ENCODE peak calls at places on chromosome 6, in four cellular contexts. P, R, L and N are unnamed samples.

GRCh38 chr6:124008689-124009371 is 205.2 kb downstream of the NKAIN2 start:
- DNase-seq in P (no peak), R (no peak), L (no peak), N (no peak)

GRCh38 chr6:78345882-78346281 is 521.5 kb upstream of the IRAK1BP1 start:
- DNase-seq in P (no peak), R (no peak), L (no peak), N (no peak)

GRCh38 chr6:115514656-115515055 is 546.0 kb downstream of the FRK start:
- DNase-seq in P (no peak), R (no peak), L (no peak), N (no peak)

GRCh38 chr6:112337209-112337638 is 9.9 kb upstream of the RFPL4B start:
- DNase-seq in P (peak), R (peak), L (no peak), N (no peak)

GRCh38 chr6:125810435-125810834 is 19.7 kb downstream of the NCOA7 start:
- DNase-seq in P (no peak), R (no peak), L (no peak), N (no peak)

GRCh38 chr6:166554316-166554715 is 32.2 kb downstream of the RAMACL start:
- DNase-seq in P (no peak), R (no peak), L (no peak), N (no peak)

GRCh38 chr6:73134588-73134987 is 90.7 kb downstream of the KHDC1L start:
- DNase-seq in P (peak), R (peak), L (peak), N (no peak)

GRCh38 chr6:4610256-4610655 is 165.9 kb upstream of the CDYL start:
- DNase-seq in P (no peak), R (no peak), L (no peak), N (no peak)

GRCh38 chr6:137271245-137272183 is 52.3 kb upstream of the IFNGR1 start:
- DNase-seq in P (peak), R (no peak), L (no peak), N (no peak)

GRCh38 chr6:17600527-17601388 is 656 bp downstream of the FAM8A1 start:
- DNase-seq in P (peak), R (peak), L (peak), N (no peak)

GRCh38 chr6:68876792-68877493 is 241.9 kb downstream of the ADGRB3 start:
- DNase-seq in P (peak), R (no peak), L (no peak), N (no peak)

GRCh38 chr6:45655630-45656422 is 278.1 kb upstream of the SUPT3H start:
- DNase-seq in P (no peak), R (no peak), L (no peak), N (no peak)

GRCh38 chr6:127515794-127516675 is 3.1 kb downstream of the MTCL3 start:
- DNase-seq in P (no peak), R (peak), L (peak), N (no peak)

GRCh38 chr6:130859161-130859867 is 32.1 kb downstream of the SMLR1 start:
- DNase-seq in P (no peak), R (no peak), L (no peak), N (no peak)

GRCh38 chr6:5729813-5730212 is 276.9 kb downstream of the NRN1 start:
- DNase-seq in P (no peak), R (no peak), L (no peak), N (no peak)

GRCh38 chr6:90028080-90028778 is 134.0 kb downstream of the GJA10 start:
- DNase-seq in P (no peak), R (no peak), L (no peak), N (no peak)

GRCh38 chr6:121835662-121836061 is 400.2 kb downstream of the GJA1 start:
- DNase-seq in P (no peak), R (no peak), L (no peak), N (no peak)

GRCh38 chr6:72175936-72176335 is 289.6 kb downstream of the RIMS1 start:
- DNase-seq in P (no peak), R (no peak), L (no peak), N (no peak)

GRCh38 chr6:100833972-100834574 is 47.1 kb downstream of the ASCC3 start:
- DNase-seq in P (no peak), R (no peak), L (no peak), N (no peak)

GRCh38 chr6:37202788-37203491 is 33.0 kb downstream of the PIM1 start:
- DNase-seq in P (no peak), R (no peak), L (peak), N (no peak)

GRCh38 chr6:96898241-96898851 is 655 bp upstream of the NDUFAF4 start:
- DNase-seq in P (no peak), R (no peak), L (no peak), N (no peak)

GRCh38 chr6:167276772-167277533 is 14.2 kb upstream of the UNC93A start:
- DNase-seq in P (no peak), R (no peak), L (no peak), N (no peak)

GRCh38 chr6:155377061-155377460 is 62.8 kb upstream of the TFB1M start:
- DNase-seq in P (no peak), R (no peak), L (no peak), N (no peak)

GRCh38 chr6:50862172-50862571 is 43.5 kb downstream of the TFAP2B start:
- DNase-seq in P (no peak), R (no peak), L (no peak), N (no peak)

GRCh38 chr6:90479603-90479926 is 107.3 kb downstream of the MAP3K7 start:
- DNase-seq in P (no peak), R (no peak), L (no peak), N (no peak)

GRCh38 chr6:118029967-118030366 is 122.9 kb downstream of the SLC35F1 start:
- DNase-seq in P (no peak), R (no peak), L (no peak), N (no peak)

GRCh38 chr6:16244446-16244845 is 6.1 kb downstream of the GMPR start:
- DNase-seq in P (no peak), R (no peak), L (no peak), N (no peak)
- TF ChIP-seq HDAC6 in P (no peak), R (no peak), L (no peak), N (no peak)

GRCh38 chr6:8243462-8243861 is 141.1 kb upstream of the EEF1E1 start:
- DNase-seq in P (no peak), R (no peak), L (no peak), N (no peak)
- TF ChIP-seq HDAC6 in P (no peak), R (no peak), L (no peak), N (no peak)

GRCh38 chr6:42226251-42227143 is 8.8 kb upstream of the MRPS10 start:
- DNase-seq in P (peak), R (no peak), L (no peak), N (no peak)
- TF ChIP-seq HDAC6 in P (no peak), R (no peak), L (no peak), N (no peak)

GRCh38 chr6:13195826-13196225 is 132.5 kb downstream of the TBC1D7 start:
- DNase-seq in P (no peak), R (no peak), L (no peak), N (no peak)

GRCh38 chr6:13189710-13190109 is 138.6 kb downstream of the TBC1D7 start:
- DNase-seq in P (peak), R (no peak), L (no peak), N (no peak)

GRCh38 chr6:13191461-13191860 is 136.9 kb downstream of the TBC1D7 start:
- DNase-seq in P (no peak), R (no peak), L (no peak), N (no peak)

GRCh38 chr6:13190391-13190790 is 137.9 kb downstream of the TBC1D7 start:
- DNase-seq in P (no peak), R (no peak), L (no peak), N (no peak)

GRCh38 chr6:13194852-13195251 is 133.5 kb downstream of the TBC1D7 start:
- DNase-seq in P (peak), R (no peak), L (peak), N (no peak)
- TF ChIP-seq HDAC6 in P (no peak), R (no peak), L (no peak), N (no peak)